ENCODE peak calls at places on chromosomes 7 and 10, in four cellular contexts. A is neural crest cell, B is osteocyte, S is HFF-Myc. I is an unnamed sample.

GRCh38 chr7:67610897-67611296 is 614.3 kb downstream of the TYW1 start:
- DNase-seq in S (no peak), B (no peak), A (no peak), I (no peak)

GRCh38 chr10:3077940-3078630 is 10.7 kb downstream of the PFKP start:
- DNase-seq in S (no peak), A (no peak), B (no peak), I (peak; percentile 50)

GRCh38 chr10:42623929-42624328 is 14.4 kb downstream of the ZNF33B start:
- DNase-seq in S (no peak), B (no peak), A (no peak), I (no peak)

GRCh38 chr7:78605131-78605530 is 806.6 kb downstream of the PHTF2 start:
- DNase-seq in A (no peak), B (no peak), S (no peak), I (no peak)

GRCh38 chr10:100370976-100371706 is 24.1 kb downstream of the SCD start:
- DNase-seq in S (no peak), B (peak; percentile 88), A (peak; percentile 69), I (peak; percentile 85)

GRCh38 chr10:113470372-113471240 is 82.2 kb upstream of the HABP2 start:
- DNase-seq in A (no peak), B (peak; percentile 59), S (no peak), I (no peak)

GRCh38 chr10:11782793-11783557 is 40.2 kb upstream of the PROSER2 start:
- DNase-seq in S (peak; percentile 25), B (no peak), A (peak; percentile 12), I (no peak)

GRCh38 chr10:86813101-86813500 is 56.7 kb downstream of the BMPR1A start:
- DNase-seq in B (no peak), S (no peak), A (no peak), I (no peak)

GRCh38 chr7:115558186-115558585 is 472.4 kb downstream of the TFEC start:
- DNase-seq in A (no peak), B (no peak), S (peak; percentile 16), I (no peak)

GRCh38 chr10:69425513-69426298 is 9.0 kb upstream of the TACR2 start:
- DNase-seq in A (no peak), B (no peak), S (no peak), I (peak; percentile 25)

GRCh38 chr10:124521429-124521871 is 59.8 kb downstream of the LHPP start:
- DNase-seq in S (no peak), B (no peak), A (no peak), I (peak; percentile 66)

GRCh38 chr10:12501851-12502525 is 152.6 kb downstream of the CAMK1D start:
- DNase-seq in S (no peak), A (no peak), B (peak; percentile 75), I (peak; percentile 37)

GRCh38 chr10:113746188-113746950 is 5.1 kb upstream of the PLEKHS1 start:
- DNase-seq in S (no peak), A (no peak), B (no peak), I (no peak)

GRCh38 chr10:65968871-65969270 is 957.0 kb upstream of the LRRTM3 start:
- DNase-seq in B (no peak), A (no peak), S (no peak), I (no peak)

GRCh38 chr10:102776779-102777417 is 33.1 kb downstream of the WBP1L start:
- DNase-seq in S (peak; percentile 90), B (peak; percentile 92), A (peak; percentile 61), I (peak; percentile 98)

GRCh38 chr10:80945267-80945880 is 407.7 kb downstream of the SH2D4B start:
- DNase-seq in B (no peak), A (no peak), S (no peak), I (no peak)

GRCh38 chr7:127253289-127254162 is 785 bp upstream of the GRM8 start:
- DNase-seq in A (peak; percentile 71), B (peak; percentile 89), S (no peak), I (peak; percentile 73)

GRCh38 chr10:86500846-86501245 is 20.7 kb downstream of the WAPL start:
- DNase-seq in S (no peak), A (no peak), B (no peak), I (no peak)

GRCh38 chr10:78301891-78302738 is 268.5 kb downstream of the RPS24 start:
- DNase-seq in A (no peak), S (no peak), B (peak; percentile 63), I (peak; percentile 62)

GRCh38 chr7:150852371-150852905 is at the start of gene AOC1:
- DNase-seq in S (no peak), A (no peak), B (peak; percentile 60), I (peak; percentile 47)

GRCh38 chr7:22564511-22565045 is 64.6 kb upstream of the STEAP1B start:
- DNase-seq in B (peak; percentile 70), S (peak; percentile 82), A (no peak), I (no peak)

GRCh38 chr7:134844200-134844599 is 64.8 kb downstream of the CALD1 start:
- DNase-seq in A (no peak), S (no peak), B (no peak), I (no peak)

GRCh38 chr10:97412891-97413304 is 11.8 kb upstream of the RRP12 start:
- DNase-seq in B (no peak), A (no peak), S (no peak), I (no peak)

GRCh38 chr10:44195120-44196007 is 189.5 kb downstream of the CXCL12 start:
- DNase-seq in A (no peak), B (peak; percentile 89), S (peak; percentile 82), I (peak; percentile 83)

GRCh38 chr10:71666607-71667373 is 52.8 kb downstream of the C10orf105 start:
- DNase-seq in S (no peak), A (no peak), B (no peak), I (no peak)

GRCh38 chr7:122148081-122148480 is 4.0 kb upstream of the AASS start:
- DNase-seq in S (no peak), A (no peak), B (no peak), I (no peak)

GRCh38 chr7:122145937-122146336 is 1.9 kb upstream of the AASS start:
- DNase-seq in S (no peak), A (no peak), B (no peak), I (no peak)

GRCh38 chr7:122140918-122141317 is 3.1 kb downstream of the AASS start:
- DNase-seq in B (no peak), S (no peak), A (no peak), I (no peak)

GRCh38 chr7:122143376-122143750 is 686 bp downstream of the AASS start:
- DNase-seq in S (no peak), A (peak; percentile 37), B (no peak), I (peak; percentile 68)

DNA sequence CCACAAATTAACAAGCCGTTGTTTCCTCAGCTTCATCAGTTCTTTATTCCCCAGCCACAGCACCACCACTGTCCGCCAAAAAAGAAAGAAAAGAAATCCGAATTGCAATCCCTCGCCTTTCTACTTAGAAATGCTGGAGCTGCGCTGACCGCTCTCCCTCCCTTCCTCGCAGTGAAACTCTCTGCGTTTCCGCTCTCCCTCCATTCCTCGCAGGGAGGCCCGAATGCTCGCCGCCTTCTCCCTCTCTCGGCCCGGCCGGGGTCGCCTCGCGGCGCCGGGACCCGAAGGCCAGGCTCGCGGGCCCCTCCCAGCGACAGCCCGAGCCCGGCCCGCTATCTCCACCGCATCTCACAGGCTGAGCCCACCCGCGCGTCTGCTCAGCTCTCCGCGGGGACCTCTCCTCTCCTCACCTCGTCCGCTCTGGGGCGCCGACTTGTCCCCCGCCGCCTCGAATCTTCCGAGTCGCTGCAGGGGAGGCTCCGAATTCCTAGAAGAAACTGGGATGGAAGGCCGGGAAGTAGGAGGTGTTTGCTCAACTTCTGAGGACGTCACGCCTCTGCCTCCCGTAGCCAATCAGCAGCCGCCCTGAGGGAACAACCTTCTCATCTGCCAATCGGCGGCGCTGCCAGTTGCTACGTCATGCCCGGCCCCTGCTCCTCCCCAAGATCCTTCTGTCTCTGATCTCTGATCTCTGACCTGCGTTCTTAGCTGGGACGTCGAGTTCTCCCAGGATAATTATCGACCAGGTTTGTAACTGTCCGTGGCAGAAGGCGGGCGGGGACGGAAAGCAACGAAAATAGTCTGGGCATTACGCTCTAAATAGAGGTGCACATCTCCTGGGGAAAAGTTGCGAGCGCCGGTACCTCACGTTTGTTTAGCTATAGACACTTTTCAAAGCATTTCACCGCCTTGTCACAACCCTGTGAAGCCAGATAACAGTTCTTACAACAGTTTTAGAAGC is at the start of gene AASS:
- DNase-seq in A (peak; percentile 90), S (peak; percentile 81), B (peak; percentile 96), I (peak; percentile 100)
- TF ChIP-seq CTCF in A (no peak), S (no peak), B (peak; percentile 16), I (no peak)

DNA sequence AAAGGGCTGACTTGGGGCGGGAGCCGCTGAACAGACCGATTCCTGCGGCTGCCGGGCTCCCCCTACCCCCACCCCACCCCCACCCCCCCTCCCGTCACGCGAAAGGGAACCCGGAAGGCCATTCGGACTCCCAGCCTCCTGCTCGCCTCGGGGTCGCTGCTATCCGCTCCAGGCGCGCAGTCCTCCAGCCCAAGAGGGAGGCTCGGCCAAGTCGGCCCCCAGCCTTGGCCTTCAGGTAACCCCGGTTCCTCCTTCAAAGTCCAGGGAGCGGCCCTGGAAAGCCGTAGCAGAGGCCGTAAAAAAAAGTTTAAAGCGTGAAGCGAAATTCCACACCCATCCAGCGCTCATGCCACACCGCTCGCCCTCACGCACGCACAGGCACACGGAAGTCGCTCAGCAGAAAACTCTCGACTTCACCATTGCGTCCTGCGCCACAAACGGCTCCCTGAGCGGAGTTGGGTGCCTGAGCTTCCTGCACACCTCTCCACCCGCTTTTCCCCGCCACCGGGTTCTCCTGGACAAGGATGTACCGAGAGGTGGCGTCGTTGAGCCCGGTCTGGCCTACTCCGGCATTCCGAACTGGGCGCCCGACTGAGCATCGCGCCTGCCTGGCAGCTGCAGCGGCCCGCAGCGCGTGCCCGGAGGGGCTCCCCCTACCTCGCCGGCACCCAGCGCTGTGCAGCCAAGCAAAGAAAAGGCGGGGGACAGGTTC is 1.4 kb downstream of the SORCS3 start:
- DNase-seq in B (no peak), S (no peak), A (peak; percentile 81), I (no peak)
- TF ChIP-seq CTCF in B (peak; percentile 13), S (peak; percentile 52), A (peak; percentile 73), I (no peak)

GRCh38 chr7:155545348-155545747 is 1.0 kb downstream of the CNPY1 start:
- DNase-seq in S (no peak), A (no peak), B (no peak), I (no peak)
- TF ChIP-seq CTCF in S (peak; percentile 32), A (peak; percentile 40), B (no peak), I (no peak)

GRCh38 chr10:130076681-130077080 is 33.9 kb downstream of the C10orf143 start:
- DNase-seq in S (no peak), A (no peak), B (peak; percentile 79), I (no peak)

GRCh38 chr10:130072247-130072646 is 38.4 kb downstream of the C10orf143 start:
- DNase-seq in A (no peak), B (no peak), S (no peak), I (no peak)

GRCh38 chr10:130078120-130078519 is 32.5 kb downstream of the C10orf143 start:
- DNase-seq in A (no peak), B (no peak), S (no peak), I (no peak)

GRCh38 chr10:130073912-130074311 is 36.7 kb downstream of the C10orf143 start:
- DNase-seq in S (no peak), A (no peak), B (no peak), I (no peak)

GRCh38 chr10:130074639-130075038 is 36.0 kb downstream of the C10orf143 start:
- DNase-seq in A (no peak), S (no peak), B (no peak), I (no peak)
- TF ChIP-seq CTCF in A (no peak), S (no peak), B (no peak), I (no peak)

I was measured in sigmoid colon.